ENCODE peak calls at places on chromosomes 12 and 14, in nine cellular contexts. N is breast epithelium, J is endothelial cell of umbilical vein, C is stomach, Z is suprapubic skin, U is transverse colon, L is HCT116, Y is spleen, B is prostate gland. E is an unnamed sample.
A peak's percentile ranks its signal among the peaks of the same experiment; 100 is the strongest.

GRCh38 chr14:105738638-105739037 is 212.3 kb downstream of the TMEM121 start:
- DNase-seq in N (no peak), J (no peak), C (no peak), Z (no peak), U (no peak), L (no peak), Y (peak; percentile 64), B (no peak), E (no peak)

GRCh38 chr12:65450610-65451009 is 172.1 kb downstream of the MSRB3 start:
- DNase-seq in N (no peak), J (peak; percentile 16), C (no peak), Z (no peak), U (no peak), L (no peak), Y (no peak), B (no peak), E (no peak)

GRCh38 chr14:105469456-105470162 is 5.0 kb upstream of the CRIP2 start:
- DNase-seq in N (no peak), J (no peak), C (peak; percentile 57), Z (no peak), U (no peak), L (no peak), Y (no peak), B (no peak), E (no peak)

GRCh38 chr14:95265106-95266094 is 54.3 kb downstream of the CLMN start:
- DNase-seq in N (no peak), J (peak; percentile 96), C (peak; percentile 63), Z (no peak), U (peak; percentile 66), L (peak; percentile 98), Y (no peak), B (peak; percentile 84), E (peak; percentile 33)

GRCh38 chr14:36513451-36514277 is 6.4 kb downstream of the NKX2-1 start:
- DNase-seq in N (no peak), J (no peak), C (no peak), Z (no peak), U (no peak), L (no peak), Y (no peak), B (no peak), E (no peak)

GRCh38 chr12:54723653-54724256 is 75.6 kb upstream of the DCD start:
- DNase-seq in N (no peak), J (peak; percentile 24), C (no peak), Z (no peak), U (no peak), L (peak; percentile 13), Y (no peak), B (no peak), E (no peak)

GRCh38 chr12:114064497-114064896 is 98.4 kb upstream of the RBM19 start:
- DNase-seq in N (no peak), J (no peak), C (no peak), Z (no peak), U (no peak), L (no peak), Y (no peak), B (no peak), E (no peak)

GRCh38 chr14:61268797-61269196 is 12.3 kb downstream of the TMEM30B start:
- DNase-seq in N (no peak), J (no peak), C (no peak), Z (no peak), U (no peak), L (no peak), Y (no peak), B (no peak), E (no peak)

GRCh38 chr14:94047581-94047980 is 21.4 kb downstream of the OTUB2 start:
- DNase-seq in N (peak; percentile 25), J (no peak), C (no peak), Z (no peak), U (no peak), L (no peak), Y (peak; percentile 15), B (no peak), E (no peak)

GRCh38 chr12:112443916-112444315 is 25.2 kb downstream of the PTPN11 start:
- DNase-seq in N (no peak), J (no peak), C (no peak), Z (no peak), U (no peak), L (no peak), Y (no peak), B (no peak), E (no peak)

GRCh38 chr12:51635371-51635770 is 44.3 kb downstream of the SCN8A start:
- DNase-seq in N (no peak), J (no peak), C (no peak), Z (no peak), U (no peak), L (no peak), Y (no peak), B (no peak), E (no peak)

GRCh38 chr12:106138646-106139421 is at the start of gene NUAK1:
- DNase-seq in N (no peak), J (peak; percentile 86), C (peak; percentile 54), Z (peak; percentile 79), U (peak; percentile 45), L (no peak), Y (no peak), B (peak; percentile 76), E (no peak)

GRCh38 chr12:106140223-106140986 is 1.7 kb upstream of the NUAK1 start:
- DNase-seq in N (no peak), J (no peak), C (no peak), Z (no peak), U (no peak), L (no peak), Y (no peak), B (no peak), E (no peak)

GRCh38 chr12:106138279-106138645 is 492 bp downstream of the NUAK1 start:
- DNase-seq in N (no peak), J (no peak), C (no peak), Z (no peak), U (no peak), L (no peak), Y (no peak), B (no peak), E (no peak)

GRCh38 chr12:106141003-106141402 is 2.2 kb upstream of the NUAK1 start:
- DNase-seq in N (no peak), J (no peak), C (no peak), Z (no peak), U (no peak), L (no peak), Y (no peak), B (no peak), E (no peak)

DNA sequence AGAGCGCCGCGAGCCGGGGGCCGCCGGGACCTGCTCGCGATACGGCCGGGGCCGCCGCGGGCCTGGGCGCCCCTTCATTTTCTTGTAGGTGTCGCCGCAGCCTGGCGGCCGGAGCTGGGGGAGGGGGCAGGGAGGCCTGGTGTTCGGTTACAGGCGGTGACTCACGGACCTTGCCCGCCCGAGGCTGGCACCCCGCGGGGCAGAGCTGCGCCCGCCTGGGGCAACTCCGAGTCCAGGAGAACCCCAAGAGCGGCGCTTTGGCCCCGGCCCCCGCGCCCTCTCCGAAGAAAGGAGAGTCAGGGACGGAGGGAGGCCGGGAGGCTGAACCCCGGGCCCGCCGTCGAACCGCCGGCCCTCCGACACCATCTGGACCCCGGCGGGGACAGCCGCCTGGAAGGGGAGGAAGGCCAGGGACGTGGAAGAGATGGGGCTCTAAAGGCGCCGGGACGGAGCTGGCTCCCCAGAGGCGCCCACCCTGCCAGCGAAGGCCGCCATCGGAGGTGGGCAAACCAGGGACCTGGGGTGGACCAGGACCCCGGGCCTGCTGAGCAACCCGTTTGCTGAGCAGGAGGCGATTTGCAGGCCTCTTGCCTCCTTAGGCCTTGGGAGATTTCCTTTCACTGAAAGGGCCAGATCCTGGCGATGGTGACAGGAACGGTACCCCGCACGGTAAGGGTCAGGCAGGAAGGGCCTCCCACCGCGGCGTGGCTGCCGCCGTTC is 828 bp upstream of the NUAK1 start:
- DNase-seq in N (peak; percentile 64), J (peak; percentile 79), C (peak; percentile 79), Z (peak; percentile 84), U (peak; percentile 76), L (peak; percentile 56), Y (peak; percentile 75), B (peak; percentile 75), E (no peak)
- TF ChIP-seq POLR2A in N (no peak), J (peak; percentile 1), C (no peak), Z (no peak), U (no peak), L (no peak), Y (no peak), B (peak; percentile 32), E (no peak)

DNA sequence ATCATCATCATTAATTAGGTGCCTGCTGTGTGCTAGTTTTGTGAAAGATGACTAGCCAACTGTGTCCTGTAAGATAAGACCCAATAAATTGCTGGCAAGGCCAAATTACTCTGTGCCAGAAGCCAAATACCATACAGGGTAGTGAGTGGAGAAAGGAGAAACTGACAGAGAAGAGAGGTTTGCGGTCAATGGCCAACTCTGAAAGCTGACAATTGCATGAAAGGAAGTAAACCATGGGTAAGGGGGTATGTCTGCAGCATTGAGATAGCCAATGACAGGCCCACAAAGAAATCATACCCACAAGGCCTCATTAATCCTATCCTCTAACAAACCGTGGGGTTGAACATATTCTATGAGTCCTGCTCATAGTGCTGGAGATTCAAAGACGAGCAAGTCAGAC is 236.6 kb upstream of the CCDC196 start:
- DNase-seq in N (no peak), J (no peak), C (no peak), Z (no peak), U (no peak), L (no peak), Y (no peak), B (no peak), E (no peak)
- TF ChIP-seq POLR2AphosphoS5 in N (no peak), J (no peak), C (no peak), Z (no peak), U (no peak), L (no peak), Y (no peak), B (no peak), E (no peak)

GRCh38 chr14:69152944-69153847 is at the start of gene DCAF5:
- DNase-seq in N (peak; percentile 93), J (peak; percentile 89), C (peak; percentile 95), Z (peak; percentile 97), U (peak; percentile 96), L (peak; percentile 84), Y (peak; percentile 99), B (peak; percentile 97), E (peak; percentile 93)
- TF ChIP-seq POLR2A in N (no peak), J (peak; percentile 61), C (no peak), Z (no peak), U (peak; percentile 60), L (peak; percentile 36), Y (no peak), B (peak; percentile 84), E (peak; percentile 68)

GRCh38 chr12:129871991-129872969 is 31.5 kb downstream of the TMEM132D start:
- DNase-seq in N (no peak), J (no peak), C (no peak), Z (no peak), U (no peak), L (no peak), Y (no peak), B (no peak), E (no peak)

GRCh38 chr12:129870146-129870545 is 33.7 kb downstream of the TMEM132D start:
- DNase-seq in N (no peak), J (no peak), C (no peak), Z (no peak), U (no peak), L (no peak), Y (no peak), B (no peak), E (no peak)

GRCh38 chr12:129873458-129873857 is 30.4 kb downstream of the TMEM132D start:
- DNase-seq in N (no peak), J (no peak), C (no peak), Z (no peak), U (no peak), L (no peak), Y (no peak), B (no peak), E (no peak)

GRCh38 chr12:129868566-129868965 is 35.3 kb downstream of the TMEM132D start:
- DNase-seq in N (no peak), J (no peak), C (no peak), Z (no peak), U (no peak), L (no peak), Y (no peak), B (no peak), E (no peak)

GRCh38 chr12:129870796-129871195 is 33.0 kb downstream of the TMEM132D start:
- DNase-seq in N (no peak), J (no peak), C (no peak), Z (no peak), U (no peak), L (no peak), Y (no peak), B (no peak), E (no peak)
- TF ChIP-seq POLR2AphosphoS5 in N (no peak), J (no peak), C (no peak), Z (no peak), U (no peak), L (no peak), Y (no peak), B (no peak), E (no peak)

E was measured in GM12892.